ENCODE peak calls at places on chromosomes 6 and 20, in four cellular contexts. One of them, this sample, is unnamed.

GRCh38 chr20:47489448-47489872 is 12.2 kb upstream of the NCOA3 start:
- DNase-seq in GM13977: no peak
- DNase-seq in endothelial cell: no peak
- DNase-seq in tibial nerve: no peak
- DNase-seq in this sample: peak

GRCh38 chr6:157323924-157324276 is 581 bp upstream of the TMEM242 start:
- DNase-seq in GM13977: peak
- DNase-seq in endothelial cell: peak
- DNase-seq in tibial nerve: peak
- DNase-seq in this sample: peak

GRCh38 chr20:53623454-53624206 is 30.0 kb upstream of the ZNF217 start:
- DNase-seq in GM13977: no peak
- DNase-seq in endothelial cell: peak
- DNase-seq in tibial nerve: peak
- DNase-seq in this sample: peak

GRCh38 chr6:108798672-108799355 is 49.4 kb upstream of the ARMC2 start:
- DNase-seq in GM13977: no peak
- DNase-seq in endothelial cell: peak
- DNase-seq in tibial nerve: no peak
- DNase-seq in this sample: peak

GRCh38 chr6:14546036-14546435 is 428.5 kb downstream of the CD83 start:
- DNase-seq in GM13977: no peak
- DNase-seq in endothelial cell: no peak
- DNase-seq in tibial nerve: no peak
- DNase-seq in this sample: no peak

GRCh38 chr20:11755071-11755881 is 162.4 kb upstream of the BTBD3 start:
- DNase-seq in GM13977: no peak
- DNase-seq in endothelial cell: peak
- DNase-seq in tibial nerve: no peak
- DNase-seq in this sample: no peak

GRCh38 chr6:150134280-150134920 is 8.4 kb upstream of the PPP1R14C start:
- DNase-seq in GM13977: no peak
- DNase-seq in endothelial cell: no peak
- DNase-seq in tibial nerve: no peak
- DNase-seq in this sample: no peak

GRCh38 chr6:143569035-143569434 is 57.5 kb upstream of the FUCA2 start:
- DNase-seq in GM13977: no peak
- DNase-seq in endothelial cell: no peak
- DNase-seq in tibial nerve: no peak
- DNase-seq in this sample: no peak

GRCh38 chr6:14321992-14322772 is 204.6 kb downstream of the CD83 start:
- DNase-seq in GM13977: no peak
- DNase-seq in endothelial cell: no peak
- DNase-seq in tibial nerve: no peak
- DNase-seq in this sample: no peak

GRCh38 chr6:134624781-134625180 is 306.9 kb upstream of the SGK1 start:
- DNase-seq in GM13977: no peak
- DNase-seq in endothelial cell: no peak
- DNase-seq in tibial nerve: no peak
- DNase-seq in this sample: no peak

GRCh38 chr20:10571313-10571815 is 102.4 kb downstream of the JAG1 start:
- DNase-seq in GM13977: no peak
- DNase-seq in endothelial cell: no peak
- DNase-seq in tibial nerve: no peak
- DNase-seq in this sample: no peak

GRCh38 chr6:28606424-28607391 is 81.0 kb downstream of the GPX5 start:
- DNase-seq in GM13977: peak
- DNase-seq in endothelial cell: peak
- DNase-seq in tibial nerve: no peak
- DNase-seq in this sample: no peak

GRCh38 chr6:155583997-155584396 is 128.4 kb upstream of the NOX3 start:
- DNase-seq in GM13977: no peak
- DNase-seq in endothelial cell: no peak
- DNase-seq in tibial nerve: no peak
- DNase-seq in this sample: no peak

GRCh38 chr6:167502471-167502870 is 177.6 kb downstream of the TTLL2 start:
- DNase-seq in GM13977: no peak
- DNase-seq in endothelial cell: no peak
- DNase-seq in tibial nerve: no peak
- DNase-seq in this sample: no peak

GRCh38 chr20:35385733-35386132 is 26.0 kb downstream of the UQCC1 start:
- DNase-seq in GM13977: no peak
- DNase-seq in endothelial cell: no peak
- DNase-seq in tibial nerve: no peak
- DNase-seq in this sample: no peak

GRCh38 chr6:16973545-16974386 is 128.1 kb upstream of the STMND1 start:
- DNase-seq in GM13977: no peak
- DNase-seq in endothelial cell: no peak
- DNase-seq in tibial nerve: no peak
- DNase-seq in this sample: no peak

GRCh38 chr6:166307981-166308768 is at the start of gene PRR18:
- DNase-seq in GM13977: peak
- DNase-seq in endothelial cell: peak
- DNase-seq in tibial nerve: no peak
- DNase-seq in this sample: no peak

GRCh38 chr6:111564482-111564945 is 41.2 kb downstream of the TRAF3IP2 start:
- DNase-seq in GM13977: no peak
- DNase-seq in endothelial cell: no peak
- DNase-seq in tibial nerve: no peak
- DNase-seq in this sample: peak

GRCh38 chr20:34558320-34559202 is at the start of gene MAP1LC3A:
- DNase-seq in GM13977: peak
- DNase-seq in endothelial cell: peak
- DNase-seq in tibial nerve: peak
- DNase-seq in this sample: peak

GRCh38 chr20:1674361-1674760 is 16.8 kb upstream of the SIRPG start:
- DNase-seq in GM13977: no peak
- DNase-seq in endothelial cell: no peak
- DNase-seq in tibial nerve: no peak
- DNase-seq in this sample: no peak

GRCh38 chr6:3159805-3160781 is 2.7 kb upstream of the TUBB2A start:
- DNase-seq in GM13977: no peak
- DNase-seq in endothelial cell: no peak
- DNase-seq in tibial nerve: no peak
- DNase-seq in this sample: no peak

GRCh38 chr6:51934098-51934497 is 153.3 kb downstream of the PKHD1 start:
- DNase-seq in GM13977: peak
- DNase-seq in endothelial cell: peak
- DNase-seq in tibial nerve: no peak
- DNase-seq in this sample: no peak

GRCh38 chr6:41677430-41678045 is 39.3 kb downstream of the MDFI start:
- DNase-seq in GM13977: no peak
- DNase-seq in endothelial cell: no peak
- DNase-seq in tibial nerve: no peak
- DNase-seq in this sample: no peak

GRCh38 chr6:119614138-119614537 is 264.6 kb upstream of the MAN1A1 start:
- DNase-seq in GM13977: no peak
- DNase-seq in endothelial cell: no peak
- DNase-seq in tibial nerve: no peak
- DNase-seq in this sample: no peak

GRCh38 chr20:17558154-17558940 is 11.5 kb upstream of the DSTN start:
- DNase-seq in GM13977: no peak
- DNase-seq in endothelial cell: no peak
- DNase-seq in tibial nerve: no peak
- DNase-seq in this sample: peak

GRCh38 chr6:131013495-131013894 is 49.5 kb downstream of the EPB41L2 start:
- DNase-seq in GM13977: no peak
- DNase-seq in endothelial cell: no peak
- DNase-seq in tibial nerve: no peak
- DNase-seq in this sample: no peak

GRCh38 chr20:17650301-17650761 is 31.7 kb downstream of the RRBP1 start:
- DNase-seq in GM13977: no peak
- DNase-seq in endothelial cell: no peak
- DNase-seq in tibial nerve: no peak
- DNase-seq in this sample: no peak

GRCh38 chr6:133187657-133188453 is 53.3 kb upstream of the EYA4 start:
- DNase-seq in GM13977: no peak
- DNase-seq in endothelial cell: no peak
- DNase-seq in tibial nerve: no peak
- DNase-seq in this sample: no peak

GRCh38 chr6:13302751-13303667 is 25.3 kb downstream of the TBC1D7 start:
- DNase-seq in GM13977: peak
- DNase-seq in endothelial cell: no peak
- DNase-seq in tibial nerve: no peak
- DNase-seq in this sample: no peak

GRCh38 chr6:167445568-167445967 is 120.7 kb downstream of the TTLL2 start:
- DNase-seq in GM13977: no peak
- DNase-seq in endothelial cell: no peak
- DNase-seq in tibial nerve: no peak
- DNase-seq in this sample: no peak

GRCh38 chr6:27753668-27754407 is 158.4 kb downstream of the OR2B2 start:
- DNase-seq in GM13977: peak
- DNase-seq in endothelial cell: peak
- DNase-seq in tibial nerve: no peak
- DNase-seq in this sample: peak

GRCh38 chr6:156449128-156449527 is 328.1 kb upstream of the ARID1B start:
- DNase-seq in GM13977: no peak
- DNase-seq in endothelial cell: no peak
- DNase-seq in tibial nerve: no peak
- DNase-seq in this sample: peak

GRCh38 chr6:146367061-146367460 is 176.6 kb upstream of the RAB32 start:
- DNase-seq in GM13977: no peak
- DNase-seq in endothelial cell: no peak
- DNase-seq in tibial nerve: no peak
- DNase-seq in this sample: no peak

GRCh38 chr20:37745553-37745952 is 51.7 kb downstream of the CTNNBL1 start:
- DNase-seq in GM13977: no peak
- DNase-seq in endothelial cell: no peak
- DNase-seq in tibial nerve: no peak
- DNase-seq in this sample: no peak

GRCh38 chr20:58851969-58852458 is 502 bp upstream of the GNAS start:
- DNase-seq in GM13977: no peak
- DNase-seq in endothelial cell: no peak
- DNase-seq in tibial nerve: no peak
- DNase-seq in this sample: no peak

DNA sequence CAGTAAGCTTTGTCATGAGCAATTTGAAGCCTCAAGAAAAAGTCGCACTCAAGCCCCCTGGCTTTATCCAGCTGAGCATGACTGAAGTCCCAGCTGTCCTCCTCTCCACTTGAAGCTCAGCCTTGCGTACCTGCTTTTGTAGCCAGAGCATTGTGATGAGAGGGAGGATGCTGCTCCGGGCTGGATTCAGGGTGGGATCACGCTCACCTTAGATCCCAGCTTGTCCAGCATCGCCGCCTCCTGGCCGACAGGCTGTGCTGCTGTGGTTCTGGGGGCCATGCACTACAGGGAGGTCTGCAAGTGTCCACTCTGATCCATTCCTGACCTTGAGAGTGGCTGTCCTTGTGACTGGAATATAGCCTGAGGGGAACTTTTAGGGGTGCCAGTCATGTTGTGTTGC is 495.6 kb downstream of the CDH26 start:
- DNase-seq in GM13977: no peak
- DNase-seq in endothelial cell: peak
- DNase-seq in tibial nerve: no peak
- DNase-seq in this sample: peak
- TF ChIP-seq CTCF in GM13977: no peak
- TF ChIP-seq CTCF in endothelial cell: no peak
- TF ChIP-seq CTCF in tibial nerve: no peak
- TF ChIP-seq CTCF in this sample: no peak

DNA sequence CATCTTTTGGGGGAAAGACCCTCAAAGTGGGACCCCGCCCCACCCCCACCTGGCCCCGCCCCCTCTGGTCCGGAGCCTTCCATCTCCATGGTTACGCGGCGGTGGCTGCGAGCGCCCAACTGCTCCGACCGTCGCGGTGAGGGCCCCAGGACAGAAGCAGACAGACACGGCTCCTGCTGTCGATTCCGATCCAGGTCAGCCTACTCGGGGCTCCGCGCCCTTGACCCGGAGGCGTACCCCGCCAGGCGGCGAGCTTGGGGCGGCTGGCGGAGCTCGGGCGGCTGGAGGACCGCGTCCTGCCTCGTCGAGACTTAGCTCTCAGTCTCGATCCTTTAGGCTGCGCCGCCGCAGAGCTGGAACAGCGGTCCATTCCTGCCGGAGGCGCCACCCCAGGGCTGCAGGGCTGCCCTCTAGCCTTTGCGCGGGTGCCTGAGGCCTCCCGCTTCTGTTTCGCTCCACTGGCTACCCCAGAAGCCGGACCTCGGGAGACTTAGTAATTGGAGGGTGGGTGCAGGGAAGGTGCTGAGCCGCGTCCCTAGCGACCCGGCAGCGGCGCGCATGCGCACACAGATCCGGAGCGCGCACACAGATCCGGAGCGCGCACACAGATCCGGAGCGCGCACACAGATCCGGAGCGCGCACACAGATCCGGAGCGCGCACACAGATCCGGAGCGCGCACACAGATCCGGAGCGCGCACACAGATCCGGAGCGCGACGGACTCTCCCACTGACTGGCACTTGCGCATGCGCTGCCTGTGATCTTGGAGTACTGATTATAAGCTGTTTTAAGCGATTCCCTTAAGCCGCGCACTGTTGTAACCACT is at the start of gene CFAP206:
- DNase-seq in GM13977: peak
- DNase-seq in endothelial cell: peak
- DNase-seq in tibial nerve: peak
- DNase-seq in this sample: peak
- TF ChIP-seq CTCF in GM13977: peak
- TF ChIP-seq CTCF in endothelial cell: no peak
- TF ChIP-seq CTCF in tibial nerve: no peak
- TF ChIP-seq CTCF in this sample: peak

GRCh38 chr20:43388267-43389081 is 69.2 kb upstream of the SRSF6 start:
- DNase-seq in GM13977: no peak
- DNase-seq in endothelial cell: no peak
- DNase-seq in tibial nerve: no peak
- DNase-seq in this sample: peak

GRCh38 chr20:43389231-43389630 is 68.5 kb upstream of the SRSF6 start:
- DNase-seq in GM13977: no peak
- DNase-seq in endothelial cell: no peak
- DNase-seq in tibial nerve: no peak
- DNase-seq in this sample: no peak

GRCh38 chr20:43392561-43392960 is 65.1 kb upstream of the SRSF6 start:
- DNase-seq in GM13977: no peak
- DNase-seq in endothelial cell: no peak
- DNase-seq in tibial nerve: no peak
- DNase-seq in this sample: no peak

GRCh38 chr20:43387737-43388136 is 70.0 kb upstream of the SRSF6 start:
- DNase-seq in GM13977: no peak
- DNase-seq in endothelial cell: no peak
- DNase-seq in tibial nerve: no peak
- DNase-seq in this sample: no peak

GRCh38 chr20:43389839-43390626 is 67.7 kb upstream of the SRSF6 start:
- DNase-seq in GM13977: no peak
- DNase-seq in endothelial cell: peak
- DNase-seq in tibial nerve: no peak
- DNase-seq in this sample: peak
- TF ChIP-seq CTCF in GM13977: peak
- TF ChIP-seq CTCF in endothelial cell: peak
- TF ChIP-seq CTCF in tibial nerve: no peak
- TF ChIP-seq CTCF in this sample: peak

DNA sequence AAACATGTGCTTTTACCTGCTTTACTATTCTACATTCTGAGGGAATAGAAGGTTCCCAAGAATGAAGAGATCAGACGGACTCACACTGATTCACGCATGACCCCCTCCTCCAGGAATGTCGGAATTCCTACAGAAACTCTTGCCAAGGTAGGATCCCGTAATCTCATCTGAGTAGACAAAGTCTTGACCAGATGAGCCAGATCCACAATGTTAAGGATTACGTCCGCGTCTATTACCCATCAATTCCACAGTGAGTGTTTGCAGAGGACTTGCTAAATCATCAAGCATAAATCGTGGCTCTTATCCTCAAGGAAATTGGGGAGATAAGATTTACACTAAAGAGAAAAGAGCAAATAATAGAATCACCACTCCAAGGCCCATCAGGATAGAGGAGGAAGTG is 245.9 kb upstream of the FOXQ1 start:
- DNase-seq in GM13977: no peak
- DNase-seq in endothelial cell: no peak
- DNase-seq in tibial nerve: no peak
- DNase-seq in this sample: no peak
- TF ChIP-seq CTCF in GM13977: no peak
- TF ChIP-seq CTCF in endothelial cell: no peak
- TF ChIP-seq CTCF in tibial nerve: no peak
- TF ChIP-seq CTCF in this sample: no peak

This sample was measured in upper lobe of left lung.